ENCODE peak calls at places on chromosomes 13 and 19, in eight cellular contexts. I is stomach, Y is cardiac fibroblast, V is thoracic aorta, Z is endothelial cell of umbilical vein, A is A549, O is PC-3, T is breast epithelium. P is an unnamed sample.

GRCh38 chr13:102983496-102983895 is 82.7 kb downstream of the SLC10A2 start:
- DNase-seq in V (no peak), O (no peak), Z (no peak), A (no peak), I (no peak), T (no peak), Y (no peak), P (peak)

GRCh38 chr13:110676511-110677204 is 29.3 kb downstream of the CARS2 start:
- DNase-seq in I (no peak), A (no peak), T (no peak), Y (no peak), O (no peak), Z (no peak), V (no peak), P (no peak)

GRCh38 chr13:44230071-44230470 is 143.6 kb upstream of the SERP2 start:
- DNase-seq in Y (no peak), V (no peak), I (no peak), O (peak), T (no peak), A (no peak), Z (no peak), P (no peak)

GRCh38 chr13:74778946-74779345 is 644.7 kb upstream of the KLF12 start:
- DNase-seq in T (no peak), O (no peak), Z (no peak), A (no peak), Y (peak), V (no peak), I (no peak), P (no peak)

GRCh38 chr19:16234552-16235445 is 37.1 kb downstream of the AP1M1 start:
- DNase-seq in I (no peak), Z (no peak), V (no peak), T (no peak), O (no peak), Y (no peak), A (no peak), P (no peak)

GRCh38 chr13:96963786-96964475 is 30.3 kb downstream of the OXGR1 start:
- DNase-seq in O (peak), I (no peak), Y (no peak), Z (no peak), V (no peak), A (no peak), T (no peak), P (no peak)

GRCh38 chr19:49114630-49115363 is 627 bp downstream of the LIN7B start:
- DNase-seq in I (peak), A (no peak), O (no peak), Y (peak), T (no peak), V (no peak), Z (peak), P (no peak)

GRCh38 chr13:66565261-66565660 is 664.9 kb downstream of the PCDH9 start:
- DNase-seq in Z (no peak), I (no peak), V (no peak), O (no peak), Y (no peak), A (no peak), T (no peak), P (no peak)

GRCh38 chr13:109226631-109227030 is 559.8 kb downstream of the IRS2 start:
- DNase-seq in O (no peak), I (no peak), Y (no peak), V (no peak), A (no peak), T (no peak), Z (no peak), P (no peak)

GRCh38 chr19:56176881-56177280 is 1.1 kb downstream of the GALP start:
- DNase-seq in Y (no peak), A (no peak), O (no peak), T (no peak), V (no peak), Z (no peak), I (no peak), P (no peak)

GRCh38 chr19:41306394-41306793 is 3.6 kb upstream of the CCDC97 start:
- DNase-seq in Z (no peak), I (no peak), V (no peak), A (no peak), Y (no peak), T (no peak), O (no peak), P (no peak)

GRCh38 chr13:48727252-48728011 is 73.7 kb downstream of the CYSLTR2 start:
- DNase-seq in A (no peak), Z (no peak), V (no peak), I (no peak), Y (peak), O (no peak), T (no peak), P (no peak)

GRCh38 chr13:97528518-97528917 is 94.5 kb downstream of the RAP2A start:
- DNase-seq in I (no peak), Y (no peak), O (no peak), A (no peak), T (no peak), Z (no peak), V (no peak), P (no peak)

GRCh38 chr13:72565893-72566292 is 161.5 kb downstream of the MZT1 start:
- DNase-seq in O (peak), Y (peak), Z (peak), A (no peak), T (no peak), V (no peak), I (no peak), P (no peak)

GRCh38 chr19:10256551-10256950 is 4.5 kb downstream of the MRPL4 start:
- DNase-seq in Y (no peak), V (no peak), A (no peak), I (no peak), Z (no peak), T (no peak), O (no peak), P (no peak)

GRCh38 chr19:13165091-13165997 is 15.1 kb downstream of the IER2 start:
- DNase-seq in T (no peak), O (peak), Y (peak), V (no peak), Z (peak), I (no peak), A (no peak), P (no peak)

GRCh38 chr13:40639226-40639681 is 27.2 kb downstream of the FOXO1 start:
- DNase-seq in O (no peak), Z (peak), Y (peak), T (no peak), V (no peak), I (no peak), A (no peak), P (no peak)

GRCh38 chr19:35718345-35719041 is 690 bp downstream of the KMT2B start:
- DNase-seq in Z (peak), A (peak), I (peak), O (peak), T (no peak), V (no peak), Y (peak), P (no peak)

GRCh38 chr19:54137913-54138776 is 583 bp downstream of the CNOT3 start:
- DNase-seq in O (no peak), Y (no peak), Z (no peak), A (no peak), T (no peak), V (no peak), I (no peak), P (no peak)

GRCh38 chr13:67351915-67352314 is 121.8 kb upstream of the PCDH9 start:
- DNase-seq in A (no peak), Y (peak), I (no peak), O (no peak), Z (no peak), T (no peak), V (no peak), P (no peak)

GRCh38 chr19:11481777-11482383 is 1.0 kb upstream of the ELAVL3 start:
- DNase-seq in Y (peak), I (peak), O (peak), Z (peak), A (peak), V (peak), T (no peak), P (peak)

DNA sequence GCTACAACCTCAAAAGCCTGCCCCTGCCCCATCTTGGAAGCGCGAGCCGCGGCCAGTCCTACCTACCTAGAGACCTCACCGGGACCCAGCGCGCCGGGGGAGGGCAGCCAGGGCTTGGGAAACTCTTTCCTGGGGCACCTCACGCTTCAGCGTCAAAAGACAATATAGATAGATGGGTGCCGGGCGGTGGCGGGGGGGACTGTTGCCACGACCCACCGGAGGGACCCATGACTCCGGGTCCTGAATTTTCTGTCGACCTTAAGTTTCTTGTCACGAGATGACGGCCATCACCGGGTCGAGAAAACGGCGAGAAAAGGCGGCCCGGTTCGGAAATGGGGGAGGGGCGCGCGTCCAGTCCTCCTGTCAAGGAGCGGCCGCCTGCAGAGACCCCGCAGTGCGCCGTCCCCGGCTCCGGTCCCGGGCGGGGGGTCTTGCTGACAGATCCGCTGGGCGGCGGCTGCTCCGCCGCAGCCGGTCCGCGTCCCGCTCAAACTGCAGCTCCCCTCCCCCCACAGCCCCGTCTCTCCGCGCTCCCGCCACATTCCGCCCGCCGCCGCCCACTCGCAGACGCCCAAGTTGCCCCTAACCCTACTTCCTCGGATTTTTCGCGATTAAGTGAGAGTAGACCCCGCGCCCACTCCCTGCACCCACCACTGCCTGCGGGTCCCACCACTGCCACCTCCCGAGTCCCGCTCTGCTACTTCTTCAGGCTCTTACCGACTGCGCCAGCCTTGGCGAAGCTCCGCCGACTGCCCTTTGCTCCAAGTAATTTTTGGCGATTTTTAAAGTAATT is 66.1 kb downstream of the KCNRG start:
- DNase-seq in A (no peak), I (peak), Z (peak), T (no peak), O (no peak), V (no peak), Y (no peak), P (no peak)
- TF ChIP-seq CTCF in A (no peak), I (no peak), Z (no peak), T (no peak), O (peak), V (no peak), Y (peak), P (no peak)

GRCh38 chr19:5894704-5895349 is 8.8 kb downstream of the NDUFA11 start:
- DNase-seq in O (no peak), I (no peak), Z (no peak), T (no peak), A (no peak), V (no peak), Y (no peak), P (no peak)
- H3K4me3 ChIP-seq in O (no peak), I (no peak), Z (no peak), T (no peak), A (no peak), V (peak), Y (no peak), P (no peak)

GRCh38 chr13:98984118-98984517 is 6.3 kb upstream of the DOCK9 start:
- DNase-seq in T (no peak), I (no peak), V (no peak), Z (no peak), A (no peak), O (peak), Y (no peak), P (no peak)
- TF ChIP-seq CTCF in T (no peak), I (no peak), V (no peak), Z (no peak), A (no peak), O (no peak), Y (no peak), P (no peak)

DNA sequence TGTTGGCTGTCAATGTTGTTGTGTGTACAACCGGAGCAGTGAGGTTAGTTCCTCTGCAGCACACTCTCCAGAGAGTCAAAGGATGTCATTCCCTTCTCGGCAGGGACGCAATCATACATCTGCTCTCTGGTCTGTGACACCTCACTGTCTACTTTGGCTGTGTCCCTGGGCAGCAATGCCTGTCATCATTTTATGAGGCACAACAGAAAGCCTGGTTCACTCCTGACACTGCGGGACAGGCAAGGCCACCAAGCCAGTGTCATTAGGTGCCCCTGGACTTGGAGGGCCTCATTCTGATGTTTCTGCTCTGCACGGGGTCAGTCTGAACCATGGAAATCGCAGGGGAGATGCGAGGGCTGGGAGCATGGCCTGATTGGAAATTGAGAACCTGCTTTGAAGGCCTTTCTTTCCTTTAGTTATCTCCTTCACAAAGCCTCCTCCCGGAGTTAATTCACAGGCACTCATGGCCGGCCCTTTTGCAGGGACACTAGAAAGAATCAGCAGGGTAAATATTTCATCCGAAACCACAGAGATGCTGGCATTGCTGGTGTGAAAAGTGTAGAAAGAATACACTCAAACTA is 284.4 kb downstream of the ZNF536 start:
- DNase-seq in Y (no peak), Z (no peak), O (no peak), A (no peak), T (no peak), V (no peak), I (no peak), P (no peak)
- H3K4me3 ChIP-seq in Y (no peak), Z (no peak), O (no peak), A (no peak), T (no peak), V (no peak), I (no peak), P (no peak)